ENCODE peak calls at places on chromosome 21, in five cellular contexts. J is thoracic aorta; P is CD8-positive, alpha-beta T cell; Z is stomach; I is naive thymus-derived CD4-positive, alpha-beta T cell. D is an unnamed sample. For H3K4me1 and H3K27me3, the result is how much of the 10 kb centered on the place peaks cover.

GRCh38 chr21:41141031-41141457 is 26.9 kb upstream of the BACE2 start:
- DNase-seq in I (no peak), Z (no peak), P (no peak), J (no peak), D (peak)

GRCh38 chr21:42694751-42695150 is 41.3 kb downstream of the PDE9A start:
- DNase-seq in Z (no peak), I (no peak), P (no peak), J (no peak), D (no peak)

GRCh38 chr21:33325222-33326067 is 675 bp downstream of the IFNAR1 start:
- DNase-seq in Z (peak), J (peak), I (peak), P (no peak), D (peak)

GRCh38 chr21:32007461-32007860 is 134.6 kb downstream of the HUNK start:
- DNase-seq in P (no peak), I (no peak), Z (no peak), J (no peak), D (peak)

GRCh38 chr21:41121785-41122415 is 46.1 kb upstream of the BACE2 start:
- DNase-seq in P (no peak), J (peak), Z (peak), I (no peak), D (peak)

GRCh38 chr21:33189237-33189636 is 40.5 kb upstream of the IFNAR2 start:
- DNase-seq in P (no peak), J (no peak), I (no peak), Z (no peak), D (no peak)

GRCh38 chr21:14115646-14116045 is 95.1 kb downstream of the LIPI start:
- DNase-seq in Z (no peak), I (no peak), J (no peak), P (no peak), D (no peak)

GRCh38 chr21:33374080-33374873 is 28.9 kb upstream of the IFNGR2 start:
- DNase-seq in I (peak), Z (peak), P (peak), J (no peak), D (peak)

GRCh38 chr21:32653326-32653901 is 41.2 kb upstream of the CFAP298 start:
- DNase-seq in J (no peak), I (peak), P (no peak), Z (no peak), D (peak)

GRCh38 chr21:39238275-39238674 is 55.0 kb upstream of the PSMG1 start:
- DNase-seq in Z (no peak), I (no peak), P (no peak), J (no peak), D (peak)

GRCh38 chr21:10466200-10466599 is 55.2 kb upstream of the TPTE start:
- DNase-seq in J (no peak), I (no peak), P (no peak), Z (no peak), D (no peak)

GRCh38 chr21:26637346-26637745 is 64.3 kb upstream of the CYYR1 start:
- DNase-seq in I (no peak), Z (no peak), J (no peak), P (no peak), D (no peak)

GRCh38 chr21:39648879-39649278 is 36.1 kb downstream of the B3GALT5 start:
- DNase-seq in I (no peak), P (no peak), J (no peak), Z (no peak), D (no peak)

GRCh38 chr21:16358784-16359183 is 629.0 kb downstream of the USP25 start:
- DNase-seq in J (no peak), P (no peak), I (no peak), Z (no peak), D (no peak)

GRCh38 chr21:25567472-25567871 is 39.8 kb downstream of the MRPL39 start:
- DNase-seq in Z (no peak), I (no peak), P (no peak), J (no peak), D (no peak)

GRCh38 chr21:32886339-32886738 is 114.8 kb upstream of the PAXBP1 start:
- DNase-seq in I (peak), J (no peak), Z (no peak), P (no peak), D (no peak)

GRCh38 chr21:25149022-25149421 is 458.3 kb downstream of the MRPL39 start:
- DNase-seq in J (no peak), I (no peak), Z (no peak), P (no peak), D (no peak)

GRCh38 chr21:41943468-41944250 is 10.2 kb downstream of the C2CD2 start:
- DNase-seq in P (no peak), J (no peak), I (no peak), Z (no peak), D (no peak)

GRCh38 chr21:39715804-39716397 is 29.1 kb upstream of the IGSF5 start:
- DNase-seq in P (peak), J (no peak), I (no peak), Z (peak), D (peak)

GRCh38 chr21:16061194-16061593 is 331.4 kb downstream of the USP25 start:
- DNase-seq in I (no peak), Z (no peak), P (no peak), J (no peak), D (no peak)

GRCh38 chr21:45996311-45997204 is 15.0 kb downstream of the COL6A1 start:
- DNase-seq in Z (peak), J (no peak), I (no peak), P (peak), D (peak)

GRCh38 chr21:45997205-45997494 is 15.6 kb downstream of the COL6A1 start:
- DNase-seq in Z (no peak), J (no peak), P (no peak), I (no peak), D (no peak)

GRCh38 chr21:45994738-45995685 is 13.4 kb downstream of the COL6A1 start:
- DNase-seq in P (peak), J (no peak), I (no peak), Z (no peak), D (no peak)

GRCh38 chr21:45994086-45994661 is 12.6 kb downstream of the COL6A1 start:
- DNase-seq in Z (peak), J (no peak), P (no peak), I (no peak), D (peak)

DNA sequence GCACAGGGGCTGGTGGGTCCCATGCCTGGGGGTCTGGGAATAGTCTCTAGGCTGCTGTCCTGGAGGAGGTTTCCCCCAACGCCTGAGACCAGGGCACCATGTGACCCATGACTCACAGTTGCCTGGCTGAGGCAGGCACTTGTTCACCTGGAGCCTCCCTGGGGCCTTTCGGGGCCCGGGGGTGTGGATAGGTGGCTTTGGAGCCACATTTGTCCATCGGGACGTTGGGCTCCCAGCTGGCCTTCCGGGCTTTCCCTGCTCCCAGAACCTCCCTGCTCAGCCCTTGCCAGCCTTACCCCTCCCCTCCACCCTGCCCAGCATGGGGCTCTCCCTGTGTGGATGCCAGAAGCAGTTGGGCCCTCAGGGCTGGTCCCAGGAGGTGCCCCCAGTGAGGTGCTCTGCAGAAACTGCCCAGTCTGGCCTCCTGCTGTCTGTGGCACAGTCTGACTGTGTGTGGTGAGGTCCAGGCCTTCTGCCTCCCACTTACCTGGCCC is 14.2 kb downstream of the COL6A1 start:
- DNase-seq in Z (peak), J (peak), P (peak), I (no peak), D (peak)
- H3K4me1 ChIP-seq in Z (under half), J (under half), P (under half), I (under half), D (under half)

DNA sequence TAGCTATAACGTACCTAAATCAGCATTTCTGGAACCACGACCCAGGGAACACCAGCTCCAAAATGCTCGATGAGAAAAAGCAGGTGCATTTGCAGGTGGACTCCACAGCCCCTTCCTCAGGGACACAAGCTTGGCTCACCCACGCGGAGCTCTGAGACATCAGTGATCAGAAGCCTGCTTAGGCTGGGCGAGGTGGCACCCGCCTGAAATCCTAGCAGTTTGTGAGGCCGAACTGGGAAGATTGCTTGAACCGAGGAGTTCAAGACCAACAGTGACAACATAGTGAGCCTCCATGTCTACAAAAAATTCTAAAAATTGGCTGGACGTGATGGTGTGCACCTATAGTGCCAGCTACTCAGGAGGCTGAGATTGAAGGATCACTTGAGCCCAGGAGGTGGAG is 2.5 kb upstream of the TSPEAR start:
- DNase-seq in Z (peak), J (no peak), P (no peak), I (no peak), D (no peak)
- H3K27me3 ChIP-seq in Z (half or more), J (under half), P (under half), I (under half), D (half or more)

DNA sequence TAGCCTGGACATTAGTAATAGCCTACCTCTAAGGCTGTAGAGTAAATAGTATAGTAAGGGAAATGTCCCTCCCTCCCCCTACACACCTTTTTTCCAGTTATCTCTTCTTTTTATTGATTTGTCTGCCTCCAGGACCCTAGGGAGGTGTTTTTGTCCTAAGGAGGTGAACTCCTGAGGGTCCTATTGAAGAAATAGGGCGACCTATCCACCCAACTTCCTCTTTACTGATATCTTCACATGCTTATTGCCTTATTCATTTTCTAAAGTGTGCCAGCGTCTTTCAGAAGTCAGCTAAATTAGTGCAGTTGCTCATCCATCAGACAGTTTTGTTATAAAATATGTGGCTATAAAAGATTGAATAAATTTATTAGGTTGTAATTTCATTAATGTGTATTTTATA is 5.9 kb downstream of the BACH1 start:
- DNase-seq in J (no peak), P (no peak), Z (no peak), I (no peak), D (no peak)
- H3K4me1 ChIP-seq in J (half or more), P (under half), Z (under half), I (under half), D (half or more)

GRCh38 chr21:35864039-35864438 is 196.3 kb downstream of the SETD4 start:
- DNase-seq in I (no peak), J (no peak), Z (no peak), P (no peak), D (no peak)

GRCh38 chr21:35862969-35863368 is 197.4 kb downstream of the SETD4 start:
- DNase-seq in J (no peak), P (no peak), I (no peak), Z (no peak), D (no peak)

GRCh38 chr21:35860181-35860869 is 200.0 kb downstream of the SETD4 start:
- DNase-seq in Z (no peak), I (no peak), J (no peak), P (no peak), D (no peak)

GRCh38 chr21:35859677-35860076 is 200.6 kb downstream of the SETD4 start:
- DNase-seq in I (no peak), J (no peak), Z (no peak), P (no peak), D (no peak)

GRCh38 chr21:35861656-35862055 is 198.7 kb downstream of the SETD4 start:
- DNase-seq in J (no peak), I (no peak), P (no peak), Z (no peak), D (peak)
- H3K27me3 ChIP-seq in J (under half), I (under half), P (under half), Z (under half), D (under half)

GRCh38 chr21:44300262-44300959 is 558 bp downstream of the PFKL start:
- DNase-seq in Z (peak), J (peak), I (peak), P (peak), D (peak)

GRCh38 chr21:44301093-44301492 is 1.2 kb downstream of the PFKL start:
- DNase-seq in J (no peak), Z (no peak), P (no peak), I (no peak), D (peak)

GRCh38 chr21:44304041-44304738 is 4.3 kb downstream of the PFKL start:
- DNase-seq in I (no peak), Z (no peak), P (no peak), J (no peak), D (no peak)

GRCh38 chr21:44303490-44303981 is 3.7 kb downstream of the PFKL start:
- DNase-seq in I (no peak), J (no peak), P (no peak), Z (peak), D (no peak)

DNA sequence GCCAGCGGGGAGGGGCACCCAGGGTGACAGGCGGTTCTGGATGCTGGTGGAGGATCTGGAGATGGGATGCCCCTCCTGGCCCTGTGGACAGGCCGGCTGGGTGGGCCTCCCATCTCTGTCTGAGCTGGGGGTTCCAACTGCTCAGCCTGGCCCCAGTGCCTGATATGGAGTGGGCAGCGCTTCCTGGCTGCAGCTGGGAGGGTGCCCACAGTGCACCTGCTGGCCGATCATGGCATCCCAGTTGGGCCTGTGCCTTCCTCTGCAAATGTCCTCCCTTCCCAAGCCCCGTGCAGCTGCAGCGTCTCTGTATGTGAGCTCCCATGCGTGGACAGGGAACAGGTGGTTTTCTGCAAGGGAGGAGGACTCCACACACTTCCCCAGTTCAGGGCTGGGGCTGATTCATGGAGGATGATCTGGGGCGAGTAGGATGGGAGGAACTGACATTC is 2.1 kb downstream of the PFKL start:
- DNase-seq in I (no peak), P (no peak), J (no peak), Z (peak), D (no peak)
- H3K4me1 ChIP-seq in I (under half), P (half or more), J (half or more), Z (half or more), D (under half)

GRCh38 chr21:34614443-34614692 is 545 bp downstream of the RCAN1 start:
- DNase-seq in Z (no peak), I (no peak), P (no peak), J (no peak), D (no peak)
- H3K27me3 ChIP-seq in Z (under half), I (under half), P (under half), J (under half), D (under half)

GRCh38 chr21:45414396-45415187 is 9.6 kb downstream of the COL18A1 start:
- DNase-seq in J (no peak), Z (no peak), I (no peak), P (no peak), D (no peak)
- H3K4me1 ChIP-seq in J (half or more), Z (under half), I (under half), P (under half), D (under half)

GRCh38 chr21:37737996-37738395 is 178.3 kb downstream of the KCNJ6 start:
- DNase-seq in P (no peak), I (no peak), J (no peak), Z (no peak), D (no peak)

GRCh38 chr21:37742115-37742514 is 174.1 kb downstream of the KCNJ6 start:
- DNase-seq in P (no peak), J (no peak), I (no peak), Z (no peak), D (no peak)

GRCh38 chr21:37732927-37733326 is 183.3 kb downstream of the KCNJ6 start:
- DNase-seq in Z (no peak), I (no peak), J (no peak), P (no peak), D (no peak)

GRCh38 chr21:37734846-37735245 is 181.4 kb downstream of the KCNJ6 start:
- DNase-seq in J (no peak), I (no peak), Z (no peak), P (no peak), D (no peak)

DNA sequence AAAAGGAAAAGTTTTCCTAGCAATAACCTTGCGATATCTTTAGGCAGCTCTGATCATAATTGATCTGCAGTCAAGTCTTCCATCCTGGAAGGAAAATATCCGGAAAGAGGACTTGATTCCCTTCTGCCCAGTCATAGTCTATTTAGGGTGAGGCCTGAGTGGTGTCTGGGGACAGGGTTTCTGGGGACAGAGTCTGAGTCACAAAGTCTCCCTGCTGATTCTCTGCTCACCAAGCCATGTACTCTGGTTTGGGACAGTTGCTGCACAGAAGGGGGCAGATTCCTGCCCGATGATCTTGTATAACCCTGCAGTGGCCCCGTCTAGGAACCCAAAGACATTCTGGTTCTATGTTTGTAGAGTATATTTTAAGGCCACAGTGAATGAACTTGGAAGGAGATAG is 178.8 kb downstream of the KCNJ6 start:
- DNase-seq in I (no peak), J (no peak), P (no peak), Z (no peak), D (no peak)
- H3K27me3 ChIP-seq in I (under half), J (under half), P (under half), Z (under half), D (half or more)

GRCh38 chr21:45427331-45428271 is 22.6 kb downstream of the COL18A1 start:
- DNase-seq in Z (peak), J (peak), P (no peak), I (no peak), D (peak)

GRCh38 chr21:45430521-45431501 is 25.8 kb downstream of the COL18A1 start:
- DNase-seq in Z (no peak), I (no peak), J (no peak), P (no peak), D (no peak)

GRCh38 chr21:45431781-45432572 is 27.0 kb downstream of the COL18A1 start:
- DNase-seq in Z (no peak), P (no peak), J (no peak), I (no peak), D (no peak)

GRCh38 chr21:45428534-45428933 is 23.6 kb downstream of the COL18A1 start:
- DNase-seq in Z (no peak), I (no peak), J (no peak), P (no peak), D (no peak)

GRCh38 chr21:45429221-45430164 is 24.5 kb downstream of the COL18A1 start:
- DNase-seq in Z (no peak), P (no peak), I (no peak), J (no peak), D (no peak)
- H3K4me1 ChIP-seq in Z (under half), P (under half), I (under half), J (half or more), D (under half)

D was measured in GM23248.